ENCODE peak calls at places on chromosome 1, in nine cellular contexts. M is stimulated activated naive CD8-positive, alpha-beta T cell treated with anti-CD3 and anti-CD28 coated beads, Interleukin-15, Interleukin-2, amounts not matched to agents 100 U/mL and 50 U/mL, for 24 hours; L is activated gamma-delta T cell treated with Interleukin-2 at 50 U/mL for 16 hours; C is PC-9; U is endothelial cell; J is stimulated activated CD8-positive, alpha-beta memory T cell treated with anti-CD3 and anti-CD28 coated beads, Interleukin-12 subunit alpha, Interleukin-12 subunit beta, amount 100 ng/mL, for 1 hour; I is fibroblast of lung; G is H4; Q is stimulated activated CD4-positive, alpha-beta T cell treated with anti-CD3 and anti-CD28 coated beads, Interleukin-4, amount 100 ng/mL, for 24 hours. V is an unnamed sample.

GRCh38 chr1:11198851-11199628 is 9.9 kb downstream of the ANGPTL7 start:
- DNase-seq in U (no peak), M (no peak), I (no peak), J (no peak), Q (no peak), G (no peak), C (no peak), L (no peak), V (no peak)

GRCh38 chr1:28046716-28047115 is 41.7 kb downstream of the EYA3 start:
- DNase-seq in U (no peak), M (no peak), G (peak), L (no peak), Q (no peak), C (no peak), I (no peak), J (no peak), V (no peak)

GRCh38 chr1:186093437-186093836 is 281.6 kb downstream of the TPR start:
- DNase-seq in G (peak), M (no peak), L (no peak), I (no peak), Q (no peak), C (no peak), J (no peak), U (no peak), V (no peak)

GRCh38 chr1:152759453-152760173 is 1.8 kb downstream of the KPRP start:
- DNase-seq in Q (no peak), M (no peak), U (no peak), J (no peak), I (no peak), C (no peak), L (no peak), G (no peak), V (no peak)

GRCh38 chr1:231550448-231550781 is 21.9 kb downstream of the TSNAX start:
- DNase-seq in U (peak), I (no peak), M (no peak), C (no peak), J (no peak), G (no peak), L (no peak), Q (peak), V (peak)

GRCh38 chr1:203346060-203346754 is 4.7 kb downstream of the FMOD start:
- DNase-seq in I (no peak), J (no peak), Q (no peak), C (no peak), L (no peak), G (no peak), U (no peak), M (no peak), V (no peak)

GRCh38 chr1:21254335-21254951 is 35.8 kb downstream of the ECE1 start:
- DNase-seq in J (no peak), U (peak), Q (no peak), L (no peak), I (peak), C (no peak), G (no peak), M (no peak), V (no peak)

GRCh38 chr1:58815069-58815679 is 31.3 kb upstream of the JUN start:
- DNase-seq in G (peak), L (peak), I (peak), U (peak), J (no peak), C (peak), Q (peak), M (peak), V (peak)

GRCh38 chr1:15762546-15762945 is 4.0 kb downstream of the FBLIM1 start:
- DNase-seq in U (no peak), J (no peak), L (no peak), C (no peak), M (no peak), G (no peak), Q (no peak), I (no peak), V (peak)

GRCh38 chr1:169044296-169044695 is 62.2 kb upstream of the ATP1B1 start:
- DNase-seq in J (peak), Q (peak), G (peak), C (no peak), L (peak), I (no peak), M (peak), U (no peak), V (no peak)

GRCh38 chr1:201184734-201185453 is 5.7 kb upstream of the IGFN1 start:
- DNase-seq in L (no peak), C (peak), I (peak), M (no peak), J (no peak), U (peak), G (peak), Q (no peak), V (peak)

GRCh38 chr1:151443846-151444790 is 15.2 kb downstream of the POGZ start:
- DNase-seq in L (peak), G (peak), I (peak), J (peak), U (peak), M (peak), C (peak), Q (peak), V (peak)

V was measured in H7.